ENCODE peak calls at places on chromosome 15, in ten cellular contexts. One of them, this sample, is unnamed. For H3K4me1 and H3K9me3, the result is how much of the 10 kb centered on the place peaks cover.

GRCh38 chr15:45710657-45711056 is 75.8 kb downstream of the SQOR start:
- DNase-seq in transverse colon: peak
- DNase-seq in upper lobe of left lung: no peak
- DNase-seq in colonic mucosa: no peak
- DNase-seq in kidney: no peak
- DNase-seq in A549: no peak
- DNase-seq in endodermal cell: no peak
- DNase-seq in astrocyte: no peak
- DNase-seq in body of pancreas: no peak
- DNase-seq in OCI-LY7: no peak
- DNase-seq in this sample: no peak

GRCh38 chr15:74053497-74053896 is 28.9 kb downstream of the GOLGA6A start:
- DNase-seq in astrocyte: no peak
- DNase-seq in endodermal cell: no peak
- DNase-seq in colonic mucosa: no peak
- DNase-seq in OCI-LY7: no peak
- DNase-seq in kidney: no peak
- DNase-seq in body of pancreas: no peak
- DNase-seq in A549: no peak
- DNase-seq in upper lobe of left lung: no peak
- DNase-seq in transverse colon: no peak
- DNase-seq in this sample: no peak

GRCh38 chr15:92521624-92522008 is 127.9 kb downstream of the ST8SIA2 start:
- DNase-seq in colonic mucosa: peak
- DNase-seq in body of pancreas: peak
- DNase-seq in transverse colon: peak
- DNase-seq in upper lobe of left lung: no peak
- DNase-seq in A549: peak
- DNase-seq in endodermal cell: peak
- DNase-seq in OCI-LY7: peak
- DNase-seq in kidney: no peak
- DNase-seq in astrocyte: peak
- DNase-seq in this sample: peak

GRCh38 chr15:63931556-63931955 is 97.8 kb upstream of the HERC1 start:
- DNase-seq in colonic mucosa: no peak
- DNase-seq in upper lobe of left lung: no peak
- DNase-seq in A549: no peak
- DNase-seq in endodermal cell: peak
- DNase-seq in astrocyte: no peak
- DNase-seq in OCI-LY7: no peak
- DNase-seq in transverse colon: no peak
- DNase-seq in kidney: no peak
- DNase-seq in body of pancreas: no peak
- DNase-seq in this sample: no peak

GRCh38 chr15:57297163-57297593 is 79.1 kb upstream of the CGNL1 start:
- DNase-seq in OCI-LY7: peak
- DNase-seq in transverse colon: no peak
- DNase-seq in body of pancreas: no peak
- DNase-seq in colonic mucosa: no peak
- DNase-seq in kidney: no peak
- DNase-seq in endodermal cell: no peak
- DNase-seq in A549: no peak
- DNase-seq in astrocyte: no peak
- DNase-seq in upper lobe of left lung: no peak
- DNase-seq in this sample: no peak

GRCh38 chr15:92421980-92422379 is 28.3 kb downstream of the ST8SIA2 start:
- DNase-seq in colonic mucosa: no peak
- DNase-seq in A549: no peak
- DNase-seq in transverse colon: no peak
- DNase-seq in astrocyte: peak
- DNase-seq in upper lobe of left lung: no peak
- DNase-seq in kidney: no peak
- DNase-seq in OCI-LY7: no peak
- DNase-seq in body of pancreas: no peak
- DNase-seq in endodermal cell: no peak
- DNase-seq in this sample: no peak

GRCh38 chr15:78951841-78952238 is 7.0 kb upstream of the CTSH start:
- DNase-seq in upper lobe of left lung: no peak
- DNase-seq in transverse colon: no peak
- DNase-seq in astrocyte: peak
- DNase-seq in colonic mucosa: no peak
- DNase-seq in A549: peak
- DNase-seq in OCI-LY7: no peak
- DNase-seq in body of pancreas: peak
- DNase-seq in endodermal cell: no peak
- DNase-seq in kidney: no peak
- DNase-seq in this sample: no peak

GRCh38 chr15:52392008-52392687 is 96.5 kb upstream of the MYO5C start:
- DNase-seq in transverse colon: no peak
- DNase-seq in OCI-LY7: no peak
- DNase-seq in colonic mucosa: no peak
- DNase-seq in upper lobe of left lung: no peak
- DNase-seq in astrocyte: no peak
- DNase-seq in kidney: no peak
- DNase-seq in A549: no peak
- DNase-seq in endodermal cell: peak
- DNase-seq in body of pancreas: no peak
- DNase-seq in this sample: no peak

GRCh38 chr15:74897300-74897701 is 7.5 kb downstream of the MPI start:
- DNase-seq in kidney: no peak
- DNase-seq in astrocyte: no peak
- DNase-seq in OCI-LY7: no peak
- DNase-seq in transverse colon: no peak
- DNase-seq in body of pancreas: no peak
- DNase-seq in upper lobe of left lung: no peak
- DNase-seq in colonic mucosa: no peak
- DNase-seq in endodermal cell: no peak
- DNase-seq in A549: no peak
- DNase-seq in this sample: no peak

GRCh38 chr15:55741592-55742497 is 1.1 kb downstream of the PRTG start:
- DNase-seq in body of pancreas: peak
- DNase-seq in endodermal cell: peak
- DNase-seq in colonic mucosa: peak
- DNase-seq in A549: peak
- DNase-seq in transverse colon: no peak
- DNase-seq in OCI-LY7: no peak
- DNase-seq in astrocyte: no peak
- DNase-seq in upper lobe of left lung: no peak
- DNase-seq in kidney: no peak
- DNase-seq in this sample: no peak

GRCh38 chr15:23565395-23566069 is at the start of gene MKRN3:
- DNase-seq in endodermal cell: no peak
- DNase-seq in OCI-LY7: no peak
- DNase-seq in body of pancreas: no peak
- DNase-seq in kidney: no peak
- DNase-seq in colonic mucosa: no peak
- DNase-seq in astrocyte: peak
- DNase-seq in upper lobe of left lung: peak
- DNase-seq in transverse colon: peak
- DNase-seq in A549: peak
- DNase-seq in this sample: peak

GRCh38 chr15:74783072-74783807 is 1.4 kb downstream of the CSK start:
- DNase-seq in endodermal cell: peak
- DNase-seq in colonic mucosa: peak
- DNase-seq in astrocyte: no peak
- DNase-seq in kidney: no peak
- DNase-seq in transverse colon: peak
- DNase-seq in body of pancreas: no peak
- DNase-seq in OCI-LY7: peak
- DNase-seq in upper lobe of left lung: peak
- DNase-seq in A549: no peak
- DNase-seq in this sample: no peak

GRCh38 chr15:98501632-98502031 is 146.7 kb upstream of the IGF1R start:
- DNase-seq in transverse colon: no peak
- DNase-seq in body of pancreas: no peak
- DNase-seq in astrocyte: no peak
- DNase-seq in kidney: no peak
- DNase-seq in upper lobe of left lung: no peak
- DNase-seq in OCI-LY7: no peak
- DNase-seq in endodermal cell: peak
- DNase-seq in A549: no peak
- DNase-seq in colonic mucosa: no peak
- DNase-seq in this sample: no peak

GRCh38 chr15:84721381-84721780 is 5.4 kb upstream of the SEC11A start:
- DNase-seq in OCI-LY7: peak
- DNase-seq in colonic mucosa: no peak
- DNase-seq in kidney: no peak
- DNase-seq in body of pancreas: no peak
- DNase-seq in A549: no peak
- DNase-seq in astrocyte: no peak
- DNase-seq in transverse colon: no peak
- DNase-seq in endodermal cell: no peak
- DNase-seq in upper lobe of left lung: no peak
- DNase-seq in this sample: no peak
- H3K4me1 ChIP-seq in OCI-LY7: half or more
- H3K4me1 ChIP-seq in colonic mucosa: under half
- H3K4me1 ChIP-seq in kidney: under half
- H3K4me1 ChIP-seq in body of pancreas: under half
- H3K4me1 ChIP-seq in A549: under half
- H3K4me1 ChIP-seq in astrocyte: under half
- H3K4me1 ChIP-seq in transverse colon: under half
- H3K4me1 ChIP-seq in endodermal cell: under half
- H3K4me1 ChIP-seq in upper lobe of left lung: under half
- H3K4me1 ChIP-seq in this sample: half or more

DNA sequence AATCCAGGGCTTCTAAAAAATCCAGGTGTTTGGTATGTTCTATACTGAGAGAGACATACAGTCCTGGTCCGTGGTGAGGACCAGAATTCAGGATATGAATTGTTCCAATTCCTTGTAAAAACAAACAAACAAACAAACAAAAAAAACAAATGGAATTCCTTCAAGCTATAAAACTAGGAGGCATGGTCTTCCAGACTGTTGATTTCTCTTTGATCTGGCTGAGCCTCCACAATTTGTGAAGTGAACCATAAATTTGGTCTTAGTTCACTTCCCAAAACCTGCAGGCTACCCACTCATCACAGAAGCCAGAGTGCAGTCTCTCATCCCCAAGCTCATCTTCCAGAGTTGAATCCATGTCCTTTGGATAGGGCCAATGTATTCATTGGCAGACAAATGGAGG is 203.9 kb downstream of the DTWD1 start:
- DNase-seq in OCI-LY7: no peak
- DNase-seq in kidney: no peak
- DNase-seq in upper lobe of left lung: no peak
- DNase-seq in transverse colon: no peak
- DNase-seq in A549: no peak
- DNase-seq in astrocyte: no peak
- DNase-seq in colonic mucosa: no peak
- DNase-seq in endodermal cell: no peak
- DNase-seq in body of pancreas: no peak
- DNase-seq in this sample: no peak
- H3K9me3 ChIP-seq in OCI-LY7: under half
- H3K9me3 ChIP-seq in kidney: under half
- H3K9me3 ChIP-seq in upper lobe of left lung: under half
- H3K9me3 ChIP-seq in transverse colon: under half
- H3K9me3 ChIP-seq in A549: under half
- H3K9me3 ChIP-seq in astrocyte: under half
- H3K9me3 ChIP-seq in colonic mucosa: under half
- H3K9me3 ChIP-seq in endodermal cell: under half
- H3K9me3 ChIP-seq in body of pancreas: under half
- H3K9me3 ChIP-seq in this sample: under half

GRCh38 chr15:62440731-62441130 is 275.6 kb upstream of the C2CD4B start:
- DNase-seq in astrocyte: no peak
- DNase-seq in body of pancreas: no peak
- DNase-seq in A549: no peak
- DNase-seq in colonic mucosa: no peak
- DNase-seq in transverse colon: no peak
- DNase-seq in kidney: no peak
- DNase-seq in upper lobe of left lung: no peak
- DNase-seq in endodermal cell: no peak
- DNase-seq in OCI-LY7: no peak
- DNase-seq in this sample: no peak
- H3K4me1 ChIP-seq in astrocyte: under half
- H3K4me1 ChIP-seq in body of pancreas: under half
- H3K4me1 ChIP-seq in A549: under half
- H3K4me1 ChIP-seq in colonic mucosa: under half
- H3K4me1 ChIP-seq in transverse colon: under half
- H3K4me1 ChIP-seq in kidney: under half
- H3K4me1 ChIP-seq in upper lobe of left lung: under half
- H3K4me1 ChIP-seq in endodermal cell: under half
- H3K4me1 ChIP-seq in OCI-LY7: under half
- H3K4me1 ChIP-seq in this sample: under half

GRCh38 chr15:24734391-24734790 is 58.8 kb downstream of the NPAP1 start:
- DNase-seq in body of pancreas: no peak
- DNase-seq in astrocyte: no peak
- DNase-seq in kidney: no peak
- DNase-seq in endodermal cell: no peak
- DNase-seq in A549: no peak
- DNase-seq in OCI-LY7: no peak
- DNase-seq in transverse colon: no peak
- DNase-seq in upper lobe of left lung: no peak
- DNase-seq in colonic mucosa: no peak
- DNase-seq in this sample: no peak
- H3K9me3 ChIP-seq in body of pancreas: under half
- H3K9me3 ChIP-seq in astrocyte: under half
- H3K9me3 ChIP-seq in kidney: under half
- H3K9me3 ChIP-seq in endodermal cell: under half
- H3K9me3 ChIP-seq in A549: under half
- H3K9me3 ChIP-seq in OCI-LY7: under half
- H3K9me3 ChIP-seq in transverse colon: under half
- H3K9me3 ChIP-seq in upper lobe of left lung: under half
- H3K9me3 ChIP-seq in colonic mucosa: under half
- H3K9me3 ChIP-seq in this sample: under half

DNA sequence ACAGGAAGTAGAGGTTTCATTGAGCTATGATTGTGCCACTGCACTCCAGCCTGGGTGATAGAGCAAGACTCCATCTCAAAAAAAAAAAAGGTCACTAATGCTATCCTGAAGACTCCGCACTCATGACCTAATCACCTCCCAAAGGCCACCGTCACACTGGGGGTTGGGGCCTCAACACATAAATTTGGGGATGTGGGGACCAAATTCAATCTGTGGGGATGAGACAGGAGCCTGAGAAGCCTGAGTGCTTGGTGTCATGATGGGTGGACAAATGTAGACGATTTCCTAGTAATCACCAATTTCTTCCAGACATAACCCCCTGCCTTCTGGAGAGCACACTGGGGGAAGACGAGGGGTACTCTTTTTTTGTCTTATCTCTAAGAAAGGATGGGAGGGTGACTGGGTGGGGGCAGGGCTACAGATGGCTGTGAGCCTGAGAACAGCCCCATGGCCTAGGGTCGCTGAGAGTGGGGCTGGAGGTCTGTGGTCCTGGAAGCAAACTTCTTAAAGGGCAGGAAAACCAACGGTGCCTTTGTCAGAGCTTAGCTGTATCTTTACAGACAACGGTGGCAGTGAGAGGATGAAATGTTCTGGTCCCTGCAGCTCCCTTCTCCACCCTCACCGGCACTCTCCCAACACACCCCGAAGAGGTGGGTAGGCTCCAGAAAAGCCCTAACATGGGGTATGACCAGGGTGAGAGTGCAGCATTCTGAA is 16.6 kb upstream of the KLF13 start:
- DNase-seq in endodermal cell: peak
- DNase-seq in astrocyte: no peak
- DNase-seq in OCI-LY7: no peak
- DNase-seq in kidney: no peak
- DNase-seq in transverse colon: no peak
- DNase-seq in colonic mucosa: peak
- DNase-seq in A549: no peak
- DNase-seq in upper lobe of left lung: no peak
- DNase-seq in body of pancreas: no peak
- DNase-seq in this sample: no peak
- H3K4me1 ChIP-seq in endodermal cell: under half
- H3K4me1 ChIP-seq in astrocyte: under half
- H3K4me1 ChIP-seq in OCI-LY7: half or more
- H3K4me1 ChIP-seq in kidney: under half
- H3K4me1 ChIP-seq in transverse colon: under half
- H3K4me1 ChIP-seq in colonic mucosa: under half
- H3K4me1 ChIP-seq in A549: under half
- H3K4me1 ChIP-seq in upper lobe of left lung: under half
- H3K4me1 ChIP-seq in body of pancreas: under half
- H3K4me1 ChIP-seq in this sample: under half